ENCODE peak calls at places on chromosomes 6 and 20, in four cellular contexts. One of them, this sample, is unnamed.

GRCh38 chr20:34472246-34472925 is 43.8 kb upstream of the DYNLRB1 start:
- DNase-seq in kidney: no peak
- DNase-seq in adrenal gland: no peak
- DNase-seq in cardiac muscle cell: peak
- DNase-seq in this sample: no peak

GRCh38 chr6:127146935-127147334 is 28.5 kb downstream of the RSPO3 start:
- DNase-seq in kidney: peak
- DNase-seq in adrenal gland: peak
- DNase-seq in cardiac muscle cell: peak
- DNase-seq in this sample: no peak

GRCh38 chr6:109240370-109241084 is 141.7 kb downstream of the CD164 start:
- DNase-seq in kidney: no peak
- DNase-seq in adrenal gland: no peak
- DNase-seq in cardiac muscle cell: no peak
- DNase-seq in this sample: no peak

GRCh38 chr20:4192378-4193048 is 177.2 kb upstream of the RNF24 start:
- DNase-seq in cardiac muscle cell: peak
- DNase-seq in kidney: no peak
- DNase-seq in adrenal gland: no peak
- DNase-seq in this sample: no peak

GRCh38 chr20:1033751-1034419 is 31.8 kb upstream of the RSPO4 start:
- DNase-seq in adrenal gland: peak
- DNase-seq in cardiac muscle cell: no peak
- DNase-seq in kidney: no peak
- DNase-seq in this sample: no peak

GRCh38 chr6:112780498-112781096 is 433.5 kb downstream of the RFPL4B start:
- DNase-seq in kidney: peak
- DNase-seq in adrenal gland: peak
- DNase-seq in cardiac muscle cell: peak
- DNase-seq in this sample: peak

GRCh38 chr6:45031601-45032000 is 296.5 kb upstream of the RUNX2 start:
- DNase-seq in kidney: no peak
- DNase-seq in adrenal gland: peak
- DNase-seq in cardiac muscle cell: no peak
- DNase-seq in this sample: no peak

GRCh38 chr20:9353916-9354276 is 160.5 kb upstream of the LAMP5 start:
- DNase-seq in adrenal gland: no peak
- DNase-seq in kidney: no peak
- DNase-seq in cardiac muscle cell: peak
- DNase-seq in this sample: no peak

GRCh38 chr20:41045680-41046079 is 17.1 kb downstream of the TOP1 start:
- DNase-seq in kidney: no peak
- DNase-seq in cardiac muscle cell: no peak
- DNase-seq in adrenal gland: no peak
- DNase-seq in this sample: no peak

GRCh38 chr6:46684771-46685170 is 2.9 kb upstream of the TDRD6 start:
- DNase-seq in adrenal gland: no peak
- DNase-seq in kidney: no peak
- DNase-seq in cardiac muscle cell: peak
- DNase-seq in this sample: no peak

GRCh38 chr6:5089821-5090449 is 4.8 kb downstream of the PPP1R3G start:
- DNase-seq in cardiac muscle cell: no peak
- DNase-seq in kidney: no peak
- DNase-seq in adrenal gland: no peak
- DNase-seq in this sample: no peak

GRCh38 chr6:48560408-48560807 is 449.4 kb upstream of the PTCHD4 start:
- DNase-seq in adrenal gland: no peak
- DNase-seq in kidney: no peak
- DNase-seq in cardiac muscle cell: peak
- DNase-seq in this sample: no peak

GRCh38 chr20:17430515-17430914 is 100.7 kb downstream of the BFSP1 start:
- DNase-seq in cardiac muscle cell: no peak
- DNase-seq in adrenal gland: no peak
- DNase-seq in kidney: no peak
- DNase-seq in this sample: no peak

GRCh38 chr6:2714359-2714895 is 36.3 kb downstream of the MYLK4 start:
- DNase-seq in kidney: no peak
- DNase-seq in cardiac muscle cell: peak
- DNase-seq in adrenal gland: peak
- DNase-seq in this sample: no peak

GRCh38 chr20:35953411-35954199 is 697 bp downstream of the SCAND1 start:
- DNase-seq in cardiac muscle cell: peak
- DNase-seq in adrenal gland: peak
- DNase-seq in kidney: peak
- DNase-seq in this sample: peak

GRCh38 chr6:30091577-30092381 is 16.2 kb upstream of the RNF39 start:
- DNase-seq in cardiac muscle cell: peak
- DNase-seq in kidney: peak
- DNase-seq in adrenal gland: peak
- DNase-seq in this sample: no peak

GRCh38 chr6:34237722-34238506 is 1.2 kb downstream of the HMGA1 start:
- DNase-seq in cardiac muscle cell: peak
- DNase-seq in kidney: peak
- DNase-seq in adrenal gland: peak
- DNase-seq in this sample: peak

GRCh38 chr20:24337074-24337473 is 132.4 kb upstream of the SYNDIG1 start:
- DNase-seq in kidney: no peak
- DNase-seq in cardiac muscle cell: no peak
- DNase-seq in adrenal gland: no peak
- DNase-seq in this sample: no peak

GRCh38 chr6:48814957-48815356 is 648.1 kb downstream of the MMUT start:
- DNase-seq in cardiac muscle cell: no peak
- DNase-seq in adrenal gland: no peak
- DNase-seq in kidney: no peak
- DNase-seq in this sample: no peak

GRCh38 chr20:53176133-53176532 is 204.0 kb downstream of the TSHZ2 start:
- DNase-seq in adrenal gland: no peak
- DNase-seq in kidney: no peak
- DNase-seq in cardiac muscle cell: no peak
- DNase-seq in this sample: no peak

GRCh38 chr6:3612341-3613041 is 139.0 kb downstream of the PXDC1 start:
- DNase-seq in cardiac muscle cell: peak
- DNase-seq in adrenal gland: peak
- DNase-seq in kidney: no peak
- DNase-seq in this sample: no peak

GRCh38 chr6:44043479-44044153 is 83.6 kb downstream of the MRPL14 start:
- DNase-seq in kidney: peak
- DNase-seq in cardiac muscle cell: peak
- DNase-seq in adrenal gland: no peak
- DNase-seq in this sample: no peak

DNA sequence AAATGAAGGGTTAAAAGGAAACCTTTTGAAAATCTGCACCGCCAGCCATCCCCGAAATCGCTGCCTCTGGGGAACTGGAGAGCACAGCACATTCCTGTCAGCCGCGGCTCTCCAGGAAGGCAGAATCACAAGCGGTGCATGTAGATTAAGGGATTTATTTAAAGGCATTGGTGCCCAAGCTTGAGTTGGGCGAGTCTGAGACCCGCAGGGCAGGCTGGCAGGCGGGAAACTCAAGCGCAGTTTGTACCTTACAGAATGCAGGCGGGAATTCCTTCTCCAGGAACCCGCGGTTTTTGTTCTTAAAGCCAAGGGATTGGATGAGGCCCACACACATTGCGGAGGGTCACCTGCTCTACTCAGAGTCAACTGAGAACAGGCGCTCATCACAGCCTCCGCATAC is 10.8 kb downstream of the GPR31 start:
- DNase-seq in kidney: no peak
- DNase-seq in cardiac muscle cell: no peak
- DNase-seq in adrenal gland: no peak
- DNase-seq in this sample: no peak
- TF ChIP-seq CTCF in kidney: no peak
- TF ChIP-seq CTCF in cardiac muscle cell: no peak
- TF ChIP-seq CTCF in adrenal gland: no peak
- TF ChIP-seq CTCF in this sample: no peak

GRCh38 chr6:11123978-11124377 is 12.5 kb upstream of the ERVFRD-1 start:
- DNase-seq in kidney: no peak
- DNase-seq in cardiac muscle cell: no peak
- DNase-seq in adrenal gland: no peak
- DNase-seq in this sample: no peak
- TF ChIP-seq CTCF in kidney: no peak
- TF ChIP-seq CTCF in cardiac muscle cell: peak
- TF ChIP-seq CTCF in adrenal gland: no peak
- TF ChIP-seq CTCF in this sample: no peak

DNA sequence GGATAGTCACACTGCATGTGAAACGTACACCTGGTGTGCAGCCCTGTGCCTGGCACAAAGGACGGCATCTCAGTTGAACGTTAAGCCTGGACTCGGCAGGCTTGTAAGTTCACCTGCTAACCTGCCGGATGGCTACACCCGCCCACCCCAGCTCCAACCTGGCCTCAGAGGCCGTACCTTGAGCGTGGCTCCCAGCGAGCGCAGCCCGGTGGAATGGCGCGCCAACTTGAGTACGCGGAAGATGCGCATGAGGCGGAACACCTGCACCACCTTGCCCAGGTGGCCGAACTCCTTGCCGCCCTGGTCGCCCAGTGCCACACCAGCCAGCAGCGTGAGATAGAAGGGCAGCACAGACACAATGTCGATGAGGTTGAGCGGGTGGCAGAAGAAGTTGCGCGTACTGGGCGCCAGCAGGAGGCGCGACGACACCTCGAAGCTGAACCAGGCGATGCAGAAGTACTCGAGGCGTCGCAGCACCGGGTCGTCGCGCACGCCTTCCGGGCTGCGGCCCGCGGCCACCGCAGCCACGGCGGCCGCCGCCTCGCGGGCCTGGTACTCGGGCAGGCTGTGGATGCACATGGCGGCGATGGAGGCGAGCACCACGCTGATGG is 3.3 kb downstream of the KCNS1 start:
- DNase-seq in kidney: no peak
- DNase-seq in cardiac muscle cell: peak
- DNase-seq in adrenal gland: peak
- DNase-seq in this sample: no peak
- TF ChIP-seq CTCF in kidney: peak
- TF ChIP-seq CTCF in cardiac muscle cell: peak
- TF ChIP-seq CTCF in adrenal gland: peak
- TF ChIP-seq CTCF in this sample: no peak

GRCh38 chr20:62382306-62383198 is 4.4 kb upstream of the RPS21 start:
- DNase-seq in kidney: no peak
- DNase-seq in adrenal gland: peak
- DNase-seq in cardiac muscle cell: peak
- DNase-seq in this sample: peak
- TF ChIP-seq CTCF in kidney: peak
- TF ChIP-seq CTCF in adrenal gland: peak
- TF ChIP-seq CTCF in cardiac muscle cell: peak
- TF ChIP-seq CTCF in this sample: peak